ENCODE peak calls at places on chromosomes 3 and 15, in five cellular contexts. Y is H9; E is CD8-positive, alpha-beta T cell; H is body of pancreas; K is thoracic aorta. U is an unnamed sample.

GRCh38 chr3:63576826-63577225 is 75.6 kb upstream of the SNTN start:
- DNase-seq in Y (no peak), H (peak), K (no peak), E (no peak), U (peak)

GRCh38 chr15:35858707-35859106 is 312.7 kb upstream of the DPH6 start:
- DNase-seq in K (no peak), Y (no peak), H (no peak), E (no peak), U (no peak)

GRCh38 chr3:47540281-47540680 is 26.8 kb upstream of the ELP6 start:
- DNase-seq in E (no peak), Y (no peak), H (no peak), K (no peak), U (no peak)

GRCh38 chr3:44434834-44435510 is 42.5 kb downstream of the ZNF445 start:
- DNase-seq in K (no peak), H (no peak), E (no peak), Y (no peak), U (no peak)

GRCh38 chr15:62896969-62897486 is 145.5 kb upstream of the TPM1 start:
- DNase-seq in E (no peak), K (peak), Y (no peak), H (peak), U (peak)

GRCh38 chr3:154684021-154684420 is 254.0 kb upstream of the GPR149 start:
- DNase-seq in H (no peak), E (no peak), Y (peak), K (no peak), U (no peak)

GRCh38 chr3:42151596-42152145 is 60.5 kb downstream of the TRAK1 start:
- DNase-seq in E (no peak), Y (no peak), K (no peak), H (no peak), U (no peak)

GRCh38 chr15:80996247-80996646 is 4.5 kb upstream of the TLNRD1 start:
- DNase-seq in E (no peak), H (no peak), Y (no peak), K (no peak), U (no peak)

GRCh38 chr3:68211637-68212036 is 557.2 kb upstream of the SUCLG2 start:
- DNase-seq in H (no peak), E (no peak), Y (no peak), K (no peak), U (no peak)

GRCh38 chr3:59016930-59017616 is 32.8 kb downstream of the CFAP20DC start:
- DNase-seq in Y (no peak), H (peak), K (no peak), E (no peak), U (no peak)

GRCh38 chr3:130792241-130792640 is 45.6 kb upstream of the PIK3R4 start:
- DNase-seq in E (no peak), K (no peak), H (no peak), Y (no peak), U (no peak)

GRCh38 chr3:94811836-94812235 is 749.0 kb downstream of the NSUN3 start:
- DNase-seq in H (no peak), Y (no peak), K (no peak), E (no peak), U (no peak)

GRCh38 chr3:108183178-108183577 is 39.0 kb downstream of the IFT57 start:
- DNase-seq in H (no peak), Y (no peak), K (no peak), E (no peak), U (no peak)

GRCh38 chr3:78029775-78030174 is 989.9 kb downstream of the ROBO2 start:
- DNase-seq in E (no peak), K (no peak), Y (peak), H (no peak), U (no peak)

GRCh38 chr15:83282859-83283812 is 1.3 kb downstream of the BNC1 start:
- DNase-seq in H (no peak), E (no peak), K (no peak), Y (peak), U (peak)

GRCh38 chr3:4995500-4996053 is 16.3 kb downstream of the BHLHE40 start:
- DNase-seq in K (no peak), H (no peak), Y (no peak), E (no peak), U (peak)

GRCh38 chr3:106440672-106441071 is 571.9 kb upstream of the CBLB start:
- DNase-seq in H (no peak), E (no peak), Y (no peak), K (no peak), U (no peak)

GRCh38 chr15:78179906-78180305 is 30.7 kb downstream of the IDH3A start:
- DNase-seq in H (no peak), K (no peak), E (no peak), Y (no peak), U (no peak)

GRCh38 chr15:64048766-64049165 is 2.5 kb upstream of the DAPK2 start:
- DNase-seq in Y (no peak), K (no peak), H (no peak), E (no peak), U (no peak)

GRCh38 chr3:124829819-124830554 is 57.2 kb downstream of the ITGB5 start:
- DNase-seq in H (no peak), E (no peak), Y (no peak), K (no peak), U (no peak)

GRCh38 chr15:39102431-39102830 is 478.4 kb upstream of the THBS1 start:
- DNase-seq in K (no peak), H (no peak), Y (no peak), E (no peak), U (no peak)

GRCh38 chr15:84595660-84596059 is 5.1 kb upstream of the ZSCAN2 start:
- DNase-seq in Y (no peak), K (no peak), E (no peak), H (peak), U (no peak)

GRCh38 chr3:172043766-172044165 is 4.4 kb downstream of the FNDC3B start:
- DNase-seq in E (no peak), Y (no peak), K (no peak), H (no peak), U (no peak)

GRCh38 chr15:59553879-59554735 is 57.5 kb upstream of the GCNT3 start:
- DNase-seq in Y (no peak), H (no peak), K (no peak), E (no peak), U (peak)

GRCh38 chr15:81126887-81127286 is 7.2 kb upstream of the CFAP161 start:
- DNase-seq in H (peak), K (no peak), Y (no peak), E (no peak), U (no peak)

GRCh38 chr3:184229424-184230080 is at the start of gene VWA5B2:
- DNase-seq in E (peak), H (peak), K (no peak), Y (peak), U (peak)

GRCh38 chr15:73908030-73908821 is 18.0 kb upstream of the LOXL1 start:
- DNase-seq in Y (peak), E (peak), H (peak), K (peak), U (peak)

GRCh38 chr3:49410844-49411549 is 779 bp downstream of the RHOA start:
- DNase-seq in H (no peak), K (no peak), E (no peak), Y (no peak), U (no peak)

GRCh38 chr15:90886291-90886614 is 1.9 kb downstream of the FES start:
- DNase-seq in Y (no peak), E (no peak), H (no peak), K (no peak), U (no peak)

GRCh38 chr3:147191795-147192385 is 214.5 kb downstream of the ZIC4 start:
- DNase-seq in H (peak), E (no peak), K (no peak), Y (peak), U (peak)

GRCh38 chr3:71537211-71537611 is 46.3 kb downstream of the FOXP1 start:
- DNase-seq in K (peak), H (no peak), Y (no peak), E (no peak), U (peak)

GRCh38 chr15:62932436-62932835 is 110.1 kb upstream of the TPM1 start:
- DNase-seq in K (no peak), Y (no peak), E (no peak), H (no peak), U (no peak)

GRCh38 chr3:112514527-112515128 is 15.4 kb upstream of the BTLA start:
- DNase-seq in Y (no peak), K (no peak), E (no peak), H (no peak), U (no peak)

GRCh38 chr15:64611085-64611484 is 150.7 kb downstream of the ZNF609 start:
- DNase-seq in K (no peak), H (no peak), E (no peak), Y (no peak), U (no peak)

GRCh38 chr15:51312132-51312531 is 26.3 kb downstream of the CYP19A1 start:
- DNase-seq in Y (no peak), E (no peak), K (no peak), H (no peak), U (no peak)
- H3K27ac ChIP-seq in Y (no peak), E (no peak), K (no peak), H (no peak), U (no peak)

GRCh38 chr3:126344380-126345041 is 12.7 kb downstream of the KLF15 start:
- DNase-seq in K (no peak), E (no peak), H (no peak), Y (peak), U (no peak)
- TF ChIP-seq CTCF in K (no peak), E (no peak), H (no peak), Y (no peak), U (no peak)

GRCh38 chr3:52493232-52494017 is 1.7 kb upstream of the STAB1 start:
- DNase-seq in H (no peak), E (no peak), K (no peak), Y (no peak), U (no peak)

GRCh38 chr3:52492059-52492458 is 3.1 kb upstream of the STAB1 start:
- DNase-seq in H (no peak), E (no peak), Y (no peak), K (no peak), U (no peak)

GRCh38 chr3:52494446-52494845 is 692 bp upstream of the STAB1 start:
- DNase-seq in K (no peak), E (no peak), Y (no peak), H (no peak), U (no peak)

GRCh38 chr3:52495777-52496602 is 852 bp downstream of the STAB1 start:
- DNase-seq in Y (no peak), K (no peak), E (no peak), H (peak), U (no peak)

DNA sequence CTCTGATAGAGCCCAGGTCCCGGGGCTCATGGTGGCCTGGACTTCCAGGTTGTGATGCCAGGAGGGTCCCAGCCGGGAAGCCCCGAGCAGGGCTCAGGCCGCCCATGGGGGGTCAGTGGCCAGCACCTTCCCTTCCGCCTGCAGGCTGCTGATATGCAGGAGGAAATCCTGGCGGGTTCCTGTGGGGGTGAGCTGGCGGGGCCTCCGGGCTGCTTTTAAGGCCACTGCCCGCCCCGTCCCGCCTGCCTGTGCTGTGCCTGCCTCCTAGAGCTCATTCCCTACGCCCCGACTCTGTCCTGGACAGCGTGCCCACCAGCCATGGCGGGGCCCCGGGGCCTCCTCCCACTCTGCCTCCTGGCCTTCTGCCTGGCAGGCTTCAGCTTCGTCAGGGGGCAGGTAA is at the start of gene STAB1:
- DNase-seq in Y (no peak), E (no peak), K (no peak), H (peak), U (no peak)
- H3K27ac ChIP-seq in Y (no peak), E (no peak), K (peak), H (no peak), U (peak)

DNA sequence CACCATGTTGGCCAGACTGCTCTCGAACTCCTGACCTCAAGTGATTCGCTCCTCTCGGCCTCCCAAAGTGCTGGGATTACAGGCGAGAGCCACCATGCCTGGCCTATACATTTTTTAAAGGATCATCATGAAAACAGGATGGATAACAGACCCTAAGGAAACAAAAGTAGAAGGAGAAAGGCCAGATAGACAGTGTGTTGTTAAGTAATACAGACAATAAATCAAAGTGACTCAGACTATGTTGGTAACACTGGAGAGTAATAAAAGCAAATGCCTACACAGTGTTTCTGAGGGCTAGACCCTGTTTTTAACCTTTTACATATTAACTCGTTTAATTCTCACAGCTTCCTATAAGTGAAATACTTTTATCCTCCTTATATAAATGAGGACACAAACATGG is 133.8 kb upstream of the MCTP2 start:
- DNase-seq in K (no peak), H (no peak), E (no peak), Y (no peak), U (no peak)
- TF ChIP-seq CTCF in K (no peak), H (no peak), E (no peak), Y (no peak), U (no peak)